ENCODE peak calls at places on chromosomes 3 and 15, in nine cellular contexts. T, L, N, F, G, X, U, A and W are unnamed samples.

GRCh38 chr3:152964901-152965609 is 130.1 kb downstream of the P2RY1 start:
- DNase-seq in F (no peak), T (no peak), A (no peak), G (no peak), U (no peak), N (no peak), L (no peak), X (no peak), W (no peak)

GRCh38 chr3:120203621-120204020 is 81.4 kb downstream of the GPR156 start:
- DNase-seq in T (no peak), U (no peak), X (no peak), N (no peak), F (no peak), G (no peak), L (no peak), A (no peak), W (no peak)

GRCh38 chr3:165892565-165892964 is 55.3 kb upstream of the BCHE start:
- DNase-seq in G (no peak), T (no peak), A (no peak), N (no peak), U (no peak), X (no peak), L (no peak), F (no peak), W (no peak)

GRCh38 chr3:25831578-25831977 is 41.7 kb downstream of the OXSM start:
- DNase-seq in A (peak; percentile 35), T (no peak), F (peak; percentile 59), G (no peak), L (no peak), U (no peak), N (peak; percentile 46), X (no peak), W (peak; percentile 29)

GRCh38 chr3:15287565-15288330 is 44.6 kb downstream of the SH3BP5 start:
- DNase-seq in X (no peak), N (no peak), L (no peak), U (no peak), A (no peak), F (peak; percentile 97), T (no peak), G (no peak), W (no peak)

GRCh38 chr15:64599716-64600115 is 139.3 kb downstream of the ZNF609 start:
- DNase-seq in U (no peak), T (no peak), L (no peak), X (no peak), G (no peak), N (peak; percentile 28), F (peak; percentile 53), A (no peak), W (no peak)

GRCh38 chr3:134874737-134875413 is 79.8 kb downstream of the EPHB1 start:
- DNase-seq in F (no peak), N (no peak), L (no peak), X (no peak), T (no peak), G (no peak), A (no peak), U (no peak), W (peak; percentile 24)

GRCh38 chr3:101026881-101027678 is 33.9 kb upstream of the ABI3BP start:
- DNase-seq in T (no peak), X (no peak), N (no peak), L (no peak), F (no peak), U (no peak), A (no peak), G (no peak), W (no peak)

GRCh38 chr3:122893754-122894668 is 99.1 kb downstream of the SLC49A4 start:
- DNase-seq in F (no peak), G (no peak), L (no peak), U (no peak), X (no peak), N (peak; percentile 52), A (peak; percentile 24), T (no peak), W (no peak)